ENCODE peak calls at places on chromosome 16, in five cellular contexts. One of them, this sample, is unnamed.

GRCh38 chr16:30053376-30054015 is 12.1 kb upstream of the ALDOA start:
- DNase-seq in kidney glomerular epithelial cell: no peak
- DNase-seq in AG08395: peak; percentile 62
- DNase-seq in right atrium auricular region: no peak
- DNase-seq in GDM1: no peak
- DNase-seq in this sample: no peak

GRCh38 chr16:30527635-30528178 is 1.3 kb upstream of the ZNF768 start:
- DNase-seq in right atrium auricular region: no peak
- DNase-seq in kidney glomerular epithelial cell: no peak
- DNase-seq in GDM1: peak; percentile 55
- DNase-seq in AG08395: no peak
- DNase-seq in this sample: no peak

GRCh38 chr16:22402191-22402590 is 27.8 kb upstream of the CDR2 start:
- DNase-seq in kidney glomerular epithelial cell: peak; percentile 56
- DNase-seq in GDM1: no peak
- DNase-seq in AG08395: no peak
- DNase-seq in right atrium auricular region: no peak
- DNase-seq in this sample: no peak

GRCh38 chr16:842061-842476 is 41.5 kb upstream of the GNG13 start:
- DNase-seq in right atrium auricular region: no peak
- DNase-seq in AG08395: peak; percentile 43
- DNase-seq in GDM1: no peak
- DNase-seq in kidney glomerular epithelial cell: no peak
- DNase-seq in this sample: no peak

GRCh38 chr16:27326738-27327585 is 13.2 kb downstream of the IL4R start:
- DNase-seq in AG08395: peak; percentile 93
- DNase-seq in GDM1: peak; percentile 22
- DNase-seq in right atrium auricular region: peak; percentile 95
- DNase-seq in kidney glomerular epithelial cell: peak; percentile 53
- DNase-seq in this sample: no peak

GRCh38 chr16:19912445-19913305 is 28.0 kb upstream of the GPRC5B start:
- DNase-seq in kidney glomerular epithelial cell: peak; percentile 36
- DNase-seq in AG08395: peak; percentile 45
- DNase-seq in right atrium auricular region: no peak
- DNase-seq in GDM1: no peak
- DNase-seq in this sample: no peak

GRCh38 chr16:85448557-85449194 is 164.4 kb upstream of the GSE1 start:
- DNase-seq in AG08395: no peak
- DNase-seq in GDM1: peak; percentile 14
- DNase-seq in right atrium auricular region: no peak
- DNase-seq in kidney glomerular epithelial cell: no peak
- DNase-seq in this sample: no peak

GRCh38 chr16:77213542-77214108 is 14.4 kb downstream of the SYCE1L start:
- DNase-seq in right atrium auricular region: peak; percentile 69
- DNase-seq in kidney glomerular epithelial cell: peak; percentile 96
- DNase-seq in GDM1: no peak
- DNase-seq in AG08395: peak; percentile 77
- DNase-seq in this sample: no peak

GRCh38 chr16:78300469-78300868 is 201.0 kb downstream of the WWOX start:
- DNase-seq in GDM1: no peak
- DNase-seq in right atrium auricular region: no peak
- DNase-seq in AG08395: no peak
- DNase-seq in kidney glomerular epithelial cell: no peak
- DNase-seq in this sample: no peak

GRCh38 chr16:88282221-88283041 is 100.3 kb upstream of the ZNF469 start:
- DNase-seq in AG08395: peak; percentile 70
- DNase-seq in right atrium auricular region: no peak
- DNase-seq in kidney glomerular epithelial cell: no peak
- DNase-seq in GDM1: no peak
- DNase-seq in this sample: no peak

GRCh38 chr16:1871974-1872635 is at the start of gene MEIOB:
- DNase-seq in AG08395: peak; percentile 49
- DNase-seq in right atrium auricular region: no peak
- DNase-seq in kidney glomerular epithelial cell: no peak
- DNase-seq in GDM1: no peak
- DNase-seq in this sample: no peak

This sample was measured in effector memory CD4-positive, alpha-beta T cell.